ENCODE peak calls at places on chromosome 12, in eight cellular contexts. D is thoracic aorta, R is adrenal gland, J is MG63, B is stomach, I is epithelial cell of esophagus, V is Karpas-422, N is tibial nerve. T is an unnamed sample.

GRCh38 chr12:38138225-38139221 is 178.1 kb upstream of the ALG10B start:
- DNase-seq in D (peak), R (peak), J (peak), B (peak), I (peak), V (peak), N (peak), T (peak)

GRCh38 chr12:118034429-118035193 is 18.1 kb downstream of the RFC5 start:
- DNase-seq in D (no peak), R (no peak), J (peak), B (no peak), I (peak), V (no peak), N (no peak), T (peak)

GRCh38 chr12:120137833-120138232 is 21.3 kb upstream of the RAB35 start:
- DNase-seq in D (no peak), R (no peak), J (no peak), B (no peak), I (no peak), V (no peak), N (no peak), T (no peak)

GRCh38 chr12:89529738-89530137 is 3.9 kb upstream of the POC1B start:
- DNase-seq in D (no peak), R (no peak), J (no peak), B (no peak), I (peak), V (peak), N (no peak), T (no peak)

GRCh38 chr12:120495189-120495722 is 657 bp upstream of the DYNLL1 start:
- DNase-seq in D (no peak), R (no peak), J (no peak), B (no peak), I (no peak), V (no peak), N (no peak), T (no peak)

GRCh38 chr12:48776956-48777355 is 11.9 kb downstream of the ADCY6 start:
- DNase-seq in D (no peak), R (no peak), J (no peak), B (no peak), I (no peak), V (no peak), N (no peak), T (no peak)

GRCh38 chr12:27478949-27479348 is 32.4 kb downstream of the SMCO2 start:
- DNase-seq in D (no peak), R (no peak), J (no peak), B (no peak), I (no peak), V (no peak), N (no peak), T (no peak)

GRCh38 chr12:76495556-76495955 is 64.0 kb downstream of the OSBPL8 start:
- DNase-seq in D (no peak), R (no peak), J (no peak), B (no peak), I (peak), V (no peak), N (no peak), T (no peak)

GRCh38 chr12:65858831-65859230 is 34.5 kb downstream of the HMGA2 start:
- DNase-seq in D (no peak), R (no peak), J (peak), B (no peak), I (peak), V (no peak), N (no peak), T (no peak)

GRCh38 chr12:25992026-25992782 is 33.7 kb downstream of the RASSF8 start:
- DNase-seq in D (no peak), R (no peak), J (no peak), B (no peak), I (peak), V (no peak), N (no peak), T (no peak)

GRCh38 chr12:86228656-86229055 is 27.5 kb downstream of the MGAT4C start:
- DNase-seq in D (no peak), R (no peak), J (no peak), B (no peak), I (no peak), V (no peak), N (no peak), T (no peak)

GRCh38 chr12:27193854-27194544 is 50.1 kb upstream of the STK38L start:
- DNase-seq in D (peak), R (no peak), J (peak), B (no peak), I (peak), V (no peak), N (no peak), T (no peak)

GRCh38 chr12:118126119-118126757 is 9.7 kb upstream of the PEBP1 start:
- DNase-seq in D (no peak), R (peak), J (no peak), B (peak), I (no peak), V (no peak), N (no peak), T (no peak)

GRCh38 chr12:77013091-77013490 is 52.3 kb downstream of the E2F7 start:
- DNase-seq in D (no peak), R (no peak), J (no peak), B (no peak), I (no peak), V (no peak), N (no peak), T (no peak)

GRCh38 chr12:122732170-122732569 is 1.5 kb upstream of the HCAR1 start:
- DNase-seq in D (no peak), R (no peak), J (no peak), B (no peak), I (peak), V (no peak), N (no peak), T (no peak)

GRCh38 chr12:76024942-76025600 is 6.5 kb downstream of the PHLDA1 start:
- DNase-seq in D (no peak), R (no peak), J (no peak), B (no peak), I (peak), V (peak), N (no peak), T (no peak)

GRCh38 chr12:3732901-3733300 is 20.0 kb downstream of the CRACR2A start:
- DNase-seq in D (no peak), R (no peak), J (no peak), B (peak), I (no peak), V (no peak), N (no peak), T (no peak)

GRCh38 chr12:5568325-5568981 is 136.5 kb downstream of the NTF3 start:
- DNase-seq in D (no peak), R (no peak), J (no peak), B (no peak), I (peak), V (no peak), N (no peak), T (no peak)

GRCh38 chr12:130017571-130018449 is 114.0 kb upstream of the TMEM132D start:
- DNase-seq in D (no peak), R (no peak), J (peak), B (no peak), I (peak), V (no peak), N (no peak), T (no peak)

GRCh38 chr12:52531563-52532300 is 11.5 kb upstream of the KRT5 start:
- DNase-seq in D (no peak), R (no peak), J (no peak), B (no peak), I (no peak), V (peak), N (no peak), T (no peak)

GRCh38 chr12:116700066-116700465 is 37.8 kb downstream of the SPRING1 start:
- DNase-seq in D (no peak), R (no peak), J (no peak), B (no peak), I (no peak), V (no peak), N (no peak), T (peak)

GRCh38 chr12:113073586-113073985 is 17.1 kb downstream of the DTX1 start:
- DNase-seq in D (no peak), R (no peak), J (no peak), B (no peak), I (no peak), V (no peak), N (no peak), T (no peak)
- H3K4me3 ChIP-seq in D (no peak), R (no peak), J (no peak), B (no peak), I (no peak), V (no peak), N (no peak), T (no peak)

DNA sequence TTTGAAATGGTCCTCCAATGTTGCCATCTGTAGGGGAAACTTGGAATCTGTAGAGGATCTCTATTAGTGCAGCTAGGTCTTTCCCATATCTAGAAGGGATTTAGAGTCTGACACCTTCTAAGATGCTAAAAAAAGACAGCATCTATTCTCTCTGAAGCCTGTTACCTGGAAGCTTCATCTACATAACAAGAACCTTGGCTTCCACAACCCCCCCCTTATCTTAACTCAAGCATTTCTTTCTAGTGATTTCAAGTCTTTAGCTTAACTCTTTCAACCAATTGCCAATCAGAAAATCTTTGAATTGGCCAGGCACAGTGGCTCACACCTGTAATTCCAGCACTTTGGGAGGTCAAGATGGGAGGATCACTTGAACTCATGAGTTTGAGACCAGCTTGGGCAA is 543.3 kb downstream of the TRHDE start:
- DNase-seq in D (no peak), R (no peak), J (no peak), B (no peak), I (no peak), V (no peak), N (no peak), T (no peak)
- H3K4me3 ChIP-seq in D (no peak), R (no peak), J (no peak), B (no peak), I (no peak), V (no peak), N (no peak), T (no peak)

DNA sequence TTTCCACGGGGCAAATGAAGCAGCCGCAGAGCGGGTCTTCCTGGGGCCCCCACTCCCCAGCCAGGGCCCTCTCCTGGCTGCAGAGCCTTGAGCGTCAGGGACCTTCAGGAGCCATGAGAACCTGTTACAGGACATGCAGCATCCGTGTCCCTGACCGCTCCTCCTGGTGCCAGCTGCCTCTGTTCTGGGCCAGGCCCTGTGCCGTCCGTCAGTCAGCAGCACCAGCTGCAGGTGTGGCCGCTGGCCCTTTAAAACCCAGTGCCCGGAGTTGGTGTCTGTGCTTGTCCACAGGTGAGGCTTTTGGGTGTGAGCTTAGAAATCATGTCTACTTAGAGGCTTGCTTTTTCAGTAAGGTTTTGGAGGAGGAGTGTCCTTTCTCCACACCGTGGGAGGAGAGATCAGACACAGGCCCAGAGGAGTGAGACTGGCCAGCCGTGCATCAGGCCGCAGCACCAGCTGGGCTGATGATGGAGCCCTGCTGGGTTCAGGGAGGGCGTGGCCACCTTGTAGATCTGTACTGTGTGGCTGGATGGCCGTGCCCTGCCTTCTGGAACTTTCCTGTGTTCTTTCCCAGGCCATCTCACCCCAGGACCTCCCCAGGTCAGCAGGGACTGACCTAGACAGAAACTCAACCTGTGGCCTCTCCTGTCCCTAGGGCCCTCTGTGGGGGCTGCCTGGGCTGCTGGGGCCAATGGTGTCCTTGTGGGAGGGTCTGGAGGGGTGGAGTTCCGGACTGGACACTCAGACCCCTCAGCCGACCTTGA is 27.1 kb downstream of the AACS start:
- DNase-seq in D (no peak), R (no peak), J (no peak), B (no peak), I (no peak), V (no peak), N (no peak), T (no peak)
- H3K4me3 ChIP-seq in D (no peak), R (no peak), J (no peak), B (no peak), I (no peak), V (no peak), N (no peak), T (no peak)

DNA sequence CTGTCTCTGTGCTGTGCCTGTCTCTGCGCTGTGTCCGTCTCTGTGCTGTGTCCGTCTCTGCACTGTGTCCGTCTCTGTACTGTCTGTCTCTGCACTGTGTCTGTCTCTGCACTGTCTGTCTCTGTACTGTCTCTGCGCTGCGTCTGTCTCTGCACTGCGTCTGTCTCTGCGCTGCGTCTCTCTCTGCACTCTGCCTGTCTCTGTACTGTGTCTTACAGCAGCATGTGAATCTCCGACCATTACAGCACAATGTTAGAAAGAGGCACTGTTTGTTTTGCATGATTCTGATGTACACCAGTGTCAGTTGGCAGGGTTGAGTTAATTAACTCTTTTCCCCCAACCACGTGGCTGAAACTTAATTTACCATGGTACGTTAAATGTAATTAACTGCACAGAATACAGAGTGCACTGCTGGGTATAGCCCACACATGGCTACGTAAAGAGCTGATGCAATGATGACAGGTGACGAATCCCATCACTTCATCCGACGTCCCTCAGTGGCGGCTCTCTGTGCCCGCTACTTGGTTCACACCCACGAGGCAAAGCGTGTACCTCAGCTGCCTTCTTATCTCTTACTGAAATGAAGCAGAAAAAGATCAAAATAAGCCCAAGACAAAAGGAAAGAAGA is 127.7 kb upstream of the SFSWAP start:
- DNase-seq in D (no peak), R (no peak), J (no peak), B (no peak), I (no peak), V (no peak), N (no peak), T (peak)
- H3K4me3 ChIP-seq in D (no peak), R (no peak), J (no peak), B (no peak), I (no peak), V (no peak), N (no peak), T (peak)

DNA sequence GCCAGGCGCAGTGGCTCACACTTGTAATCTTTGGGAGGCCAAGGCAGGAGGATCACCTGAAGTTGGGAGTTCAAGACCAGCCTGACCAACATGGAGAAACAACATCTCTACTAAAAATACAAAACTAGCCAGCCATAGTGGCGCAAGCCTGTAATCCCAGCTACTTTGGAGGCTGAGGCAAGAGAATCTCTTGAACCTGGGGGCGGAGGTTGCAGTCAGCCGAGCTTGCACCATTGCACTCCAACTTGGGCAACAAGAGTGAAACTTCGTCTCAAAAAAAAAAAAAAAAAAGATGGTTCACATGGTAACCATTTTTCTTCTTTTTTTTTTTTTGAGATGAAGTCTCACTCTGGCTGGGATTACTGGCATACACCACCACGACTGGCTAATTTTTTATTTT is 35.3 kb downstream of the SLC2A14 start:
- DNase-seq in D (no peak), R (no peak), J (no peak), B (no peak), I (no peak), V (no peak), N (no peak), T (no peak)
- H3K4me3 ChIP-seq in D (no peak), R (no peak), J (no peak), B (no peak), I (no peak), V (no peak), N (no peak), T (no peak)